ENCODE peak calls at places on chromosomes 16 and 17, in five cellular contexts. U is NCI-H2171; H is activated T-helper 1 cell treated with anti-CD3 and anti-CD28 coated beads, Interleukin-12 subunit alpha, Interleukin-12 subunit beta, Interleukin-2, Interleukin-4 antibody, amounts not matched to agents 30 ng/mL and 10 ng/mL and 1 ng/mL, durations not matched to agents 14 hours and 24 hours and 36 hours; M is astrocyte of the hippocampus; A is activated CD8-positive, alpha-beta memory T cell treated with anti-CD3 and anti-CD28 coated beads for 48 hours. W is an unnamed sample.

GRCh38 chr17:43377056-43377810 is 21.6 kb upstream of the ARL4D start:
- DNase-seq in U (no peak), M (no peak), A (no peak), H (no peak), W (no peak)

GRCh38 chr17:61395983-61396585 is 3.6 kb upstream of the TBX2 start:
- DNase-seq in H (no peak), U (no peak), M (no peak), A (no peak), W (no peak)

GRCh38 chr17:56976941-56977570 is 875 bp upstream of the SCPEP1 start:
- DNase-seq in H (no peak), M (no peak), U (no peak), A (no peak), W (no peak)

GRCh38 chr17:40415390-40415789 is 2.3 kb downstream of the TOP2A start:
- DNase-seq in U (no peak), A (no peak), M (peak), H (no peak), W (peak)

GRCh38 chr17:7307686-7308624 is 527 bp downstream of the EIF5A start:
- DNase-seq in H (peak), A (peak), U (peak), M (peak), W (peak)

GRCh38 chr17:2214047-2214717 is 89.4 kb downstream of the SMG6 start:
- DNase-seq in U (no peak), M (peak), A (no peak), H (no peak), W (peak)

GRCh38 chr17:77437017-77437416 is 296.2 kb downstream of the SEC14L1 start:
- DNase-seq in U (peak), H (no peak), M (peak), A (no peak), W (peak)

GRCh38 chr17:77631307-77631706 is 327.2 kb upstream of the TNRC6C start:
- DNase-seq in M (no peak), U (no peak), H (no peak), A (no peak), W (no peak)

GRCh38 chr16:67514382-67514828 is 14.2 kb upstream of the RIPOR1 start:
- DNase-seq in A (peak), U (peak), M (peak), H (peak), W (peak)

GRCh38 chr16:29900102-29900887 is at the start of gene ASPHD1:
- DNase-seq in U (peak), A (peak), H (no peak), M (peak), W (peak)